ENCODE peak calls at places on chromosome 1, in ten cellular contexts. One of them, this sample, is unnamed.

GRCh38 chr1:201795066-201795465 is 33.9 kb upstream of the IPO9 start:
- DNase-seq in AG10803: peak
- DNase-seq in keratinocyte: no peak
- DNase-seq in suprapubic skin: no peak
- DNase-seq in fibroblast of lung: no peak
- DNase-seq in IMR-90: no peak
- DNase-seq in BE2C: no peak
- DNase-seq in sigmoid colon: no peak
- DNase-seq in hepatocyte: peak
- DNase-seq in thoracic aorta: no peak
- DNase-seq in this sample: no peak

GRCh38 chr1:9651565-9652378 is at the start of gene PIK3CD:
- DNase-seq in AG10803: peak
- DNase-seq in keratinocyte: no peak
- DNase-seq in suprapubic skin: no peak
- DNase-seq in fibroblast of lung: peak
- DNase-seq in IMR-90: peak
- DNase-seq in BE2C: no peak
- DNase-seq in sigmoid colon: no peak
- DNase-seq in hepatocyte: peak
- DNase-seq in thoracic aorta: no peak
- DNase-seq in this sample: peak

GRCh38 chr1:29332204-29332603 is 95.9 kb downstream of the PTPRU start:
- DNase-seq in AG10803: no peak
- DNase-seq in keratinocyte: peak
- DNase-seq in suprapubic skin: no peak
- DNase-seq in fibroblast of lung: peak
- DNase-seq in IMR-90: peak
- DNase-seq in BE2C: peak
- DNase-seq in sigmoid colon: peak
- DNase-seq in hepatocyte: peak
- DNase-seq in thoracic aorta: no peak
- DNase-seq in this sample: no peak

GRCh38 chr1:202835548-202836072 is 24.9 kb downstream of the PCAT6 start:
- DNase-seq in AG10803: no peak
- DNase-seq in keratinocyte: no peak
- DNase-seq in suprapubic skin: no peak
- DNase-seq in fibroblast of lung: no peak
- DNase-seq in IMR-90: no peak
- DNase-seq in BE2C: no peak
- DNase-seq in sigmoid colon: no peak
- DNase-seq in hepatocyte: no peak
- DNase-seq in thoracic aorta: no peak
- DNase-seq in this sample: no peak

GRCh38 chr1:179955318-179955638 is 668 bp downstream of the CEP350 start:
- DNase-seq in AG10803: peak
- DNase-seq in keratinocyte: no peak
- DNase-seq in suprapubic skin: no peak
- DNase-seq in fibroblast of lung: peak
- DNase-seq in IMR-90: peak
- DNase-seq in BE2C: no peak
- DNase-seq in sigmoid colon: no peak
- DNase-seq in hepatocyte: no peak
- DNase-seq in thoracic aorta: no peak
- DNase-seq in this sample: no peak

GRCh38 chr1:229370601-229371021 is 27.8 kb upstream of the CCSAP start:
- DNase-seq in AG10803: no peak
- DNase-seq in keratinocyte: no peak
- DNase-seq in suprapubic skin: no peak
- DNase-seq in fibroblast of lung: no peak
- DNase-seq in IMR-90: no peak
- DNase-seq in BE2C: peak
- DNase-seq in sigmoid colon: no peak
- DNase-seq in hepatocyte: no peak
- DNase-seq in thoracic aorta: no peak
- DNase-seq in this sample: no peak

GRCh38 chr1:156752843-156753486 is 1.5 kb upstream of the HDGF start:
- DNase-seq in AG10803: peak
- DNase-seq in keratinocyte: no peak
- DNase-seq in suprapubic skin: no peak
- DNase-seq in fibroblast of lung: no peak
- DNase-seq in IMR-90: peak
- DNase-seq in BE2C: no peak
- DNase-seq in sigmoid colon: no peak
- DNase-seq in hepatocyte: no peak
- DNase-seq in thoracic aorta: no peak
- DNase-seq in this sample: no peak

GRCh38 chr1:87956072-87956471 is 627.4 kb downstream of the LMO4 start:
- DNase-seq in AG10803: peak
- DNase-seq in keratinocyte: peak
- DNase-seq in suprapubic skin: no peak
- DNase-seq in fibroblast of lung: peak
- DNase-seq in IMR-90: peak
- DNase-seq in BE2C: peak
- DNase-seq in sigmoid colon: peak
- DNase-seq in hepatocyte: peak
- DNase-seq in thoracic aorta: peak
- DNase-seq in this sample: no peak

GRCh38 chr1:196651637-196652215 is at the start of gene CFH:
- DNase-seq in AG10803: peak
- DNase-seq in keratinocyte: no peak
- DNase-seq in suprapubic skin: no peak
- DNase-seq in fibroblast of lung: peak
- DNase-seq in IMR-90: peak
- DNase-seq in BE2C: no peak
- DNase-seq in sigmoid colon: no peak
- DNase-seq in hepatocyte: peak
- DNase-seq in thoracic aorta: no peak
- DNase-seq in this sample: no peak

GRCh38 chr1:108716437-108717230 is 3.9 kb downstream of the FNDC7 start:
- DNase-seq in AG10803: peak
- DNase-seq in keratinocyte: no peak
- DNase-seq in suprapubic skin: no peak
- DNase-seq in fibroblast of lung: peak
- DNase-seq in IMR-90: peak
- DNase-seq in BE2C: no peak
- DNase-seq in sigmoid colon: no peak
- DNase-seq in hepatocyte: no peak
- DNase-seq in thoracic aorta: no peak
- DNase-seq in this sample: no peak

GRCh38 chr1:171817511-171818265 is 23.6 kb upstream of the DNM3 start:
- DNase-seq in AG10803: peak
- DNase-seq in keratinocyte: peak
- DNase-seq in suprapubic skin: no peak
- DNase-seq in fibroblast of lung: peak
- DNase-seq in IMR-90: peak
- DNase-seq in BE2C: peak
- DNase-seq in sigmoid colon: no peak
- DNase-seq in hepatocyte: peak
- DNase-seq in thoracic aorta: no peak
- DNase-seq in this sample: no peak

GRCh38 chr1:16392740-16393139 is 25.7 kb downstream of the SZRD1 start:
- DNase-seq in AG10803: no peak
- DNase-seq in keratinocyte: no peak
- DNase-seq in suprapubic skin: no peak
- DNase-seq in fibroblast of lung: no peak
- DNase-seq in IMR-90: peak
- DNase-seq in BE2C: no peak
- DNase-seq in sigmoid colon: no peak
- DNase-seq in hepatocyte: no peak
- DNase-seq in thoracic aorta: no peak
- DNase-seq in this sample: no peak

GRCh38 chr1:93556291-93556690 is 108.4 kb downstream of the FNBP1L start:
- DNase-seq in AG10803: no peak
- DNase-seq in keratinocyte: no peak
- DNase-seq in suprapubic skin: no peak
- DNase-seq in fibroblast of lung: no peak
- DNase-seq in IMR-90: no peak
- DNase-seq in BE2C: peak
- DNase-seq in sigmoid colon: no peak
- DNase-seq in hepatocyte: no peak
- DNase-seq in thoracic aorta: no peak
- DNase-seq in this sample: no peak

GRCh38 chr1:11873954-11874562 is 15.3 kb upstream of the NPPB start:
- DNase-seq in AG10803: no peak
- DNase-seq in keratinocyte: no peak
- DNase-seq in suprapubic skin: no peak
- DNase-seq in fibroblast of lung: no peak
- DNase-seq in IMR-90: no peak
- DNase-seq in BE2C: no peak
- DNase-seq in sigmoid colon: no peak
- DNase-seq in hepatocyte: no peak
- DNase-seq in thoracic aorta: no peak
- DNase-seq in this sample: no peak

GRCh38 chr1:10968411-10968826 is 44.0 kb upstream of the TARDBP start:
- DNase-seq in AG10803: no peak
- DNase-seq in keratinocyte: no peak
- DNase-seq in suprapubic skin: no peak
- DNase-seq in fibroblast of lung: peak
- DNase-seq in IMR-90: no peak
- DNase-seq in BE2C: no peak
- DNase-seq in sigmoid colon: no peak
- DNase-seq in hepatocyte: no peak
- DNase-seq in thoracic aorta: no peak
- DNase-seq in this sample: no peak

DNA sequence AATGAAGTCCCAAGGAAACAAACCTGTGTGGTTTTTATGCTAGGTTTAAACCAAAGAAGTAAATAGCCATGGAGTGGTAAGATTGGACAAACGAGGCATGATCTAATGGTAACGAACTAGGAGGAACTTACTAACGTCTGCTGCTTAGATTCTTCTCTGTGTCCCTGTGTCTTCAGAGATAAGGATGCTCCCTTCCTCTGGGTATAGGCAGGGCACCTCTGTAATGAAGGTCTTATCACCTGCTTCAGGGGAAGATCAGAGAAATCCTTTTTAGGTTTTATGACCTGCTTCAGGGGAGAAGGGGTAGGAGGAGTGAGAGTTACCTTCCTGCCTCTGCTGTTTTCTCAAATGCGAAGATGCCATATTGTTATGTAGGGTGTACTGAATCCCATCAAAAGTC is 214.9 kb upstream of the L1TD1 start:
- DNase-seq in AG10803: no peak
- DNase-seq in keratinocyte: no peak
- DNase-seq in suprapubic skin: no peak
- DNase-seq in fibroblast of lung: no peak
- DNase-seq in IMR-90: no peak
- DNase-seq in BE2C: no peak
- DNase-seq in sigmoid colon: no peak
- DNase-seq in hepatocyte: no peak
- DNase-seq in thoracic aorta: no peak
- DNase-seq in this sample: no peak
- TF ChIP-seq CTCF in AG10803: no peak
- TF ChIP-seq CTCF in keratinocyte: no peak
- TF ChIP-seq CTCF in suprapubic skin: no peak
- TF ChIP-seq CTCF in fibroblast of lung: no peak
- TF ChIP-seq CTCF in IMR-90: no peak
- TF ChIP-seq CTCF in BE2C: no peak
- TF ChIP-seq CTCF in sigmoid colon: no peak
- TF ChIP-seq CTCF in hepatocyte: no peak
- TF ChIP-seq CTCF in thoracic aorta: no peak
- TF ChIP-seq CTCF in this sample: no peak

GRCh38 chr1:69787151-69787550 is 219.4 kb downstream of the LRRC7 start:
- DNase-seq in AG10803: no peak
- DNase-seq in keratinocyte: no peak
- DNase-seq in suprapubic skin: no peak
- DNase-seq in fibroblast of lung: no peak
- DNase-seq in IMR-90: no peak
- DNase-seq in BE2C: no peak
- DNase-seq in sigmoid colon: no peak
- DNase-seq in hepatocyte: no peak
- DNase-seq in thoracic aorta: no peak
- DNase-seq in this sample: no peak
- TF ChIP-seq CTCF in AG10803: no peak
- TF ChIP-seq CTCF in keratinocyte: no peak
- TF ChIP-seq CTCF in suprapubic skin: no peak
- TF ChIP-seq CTCF in fibroblast of lung: no peak
- TF ChIP-seq CTCF in IMR-90: no peak
- TF ChIP-seq CTCF in BE2C: no peak
- TF ChIP-seq CTCF in sigmoid colon: no peak
- TF ChIP-seq CTCF in hepatocyte: no peak
- TF ChIP-seq CTCF in thoracic aorta: no peak
- TF ChIP-seq CTCF in this sample: no peak

DNA sequence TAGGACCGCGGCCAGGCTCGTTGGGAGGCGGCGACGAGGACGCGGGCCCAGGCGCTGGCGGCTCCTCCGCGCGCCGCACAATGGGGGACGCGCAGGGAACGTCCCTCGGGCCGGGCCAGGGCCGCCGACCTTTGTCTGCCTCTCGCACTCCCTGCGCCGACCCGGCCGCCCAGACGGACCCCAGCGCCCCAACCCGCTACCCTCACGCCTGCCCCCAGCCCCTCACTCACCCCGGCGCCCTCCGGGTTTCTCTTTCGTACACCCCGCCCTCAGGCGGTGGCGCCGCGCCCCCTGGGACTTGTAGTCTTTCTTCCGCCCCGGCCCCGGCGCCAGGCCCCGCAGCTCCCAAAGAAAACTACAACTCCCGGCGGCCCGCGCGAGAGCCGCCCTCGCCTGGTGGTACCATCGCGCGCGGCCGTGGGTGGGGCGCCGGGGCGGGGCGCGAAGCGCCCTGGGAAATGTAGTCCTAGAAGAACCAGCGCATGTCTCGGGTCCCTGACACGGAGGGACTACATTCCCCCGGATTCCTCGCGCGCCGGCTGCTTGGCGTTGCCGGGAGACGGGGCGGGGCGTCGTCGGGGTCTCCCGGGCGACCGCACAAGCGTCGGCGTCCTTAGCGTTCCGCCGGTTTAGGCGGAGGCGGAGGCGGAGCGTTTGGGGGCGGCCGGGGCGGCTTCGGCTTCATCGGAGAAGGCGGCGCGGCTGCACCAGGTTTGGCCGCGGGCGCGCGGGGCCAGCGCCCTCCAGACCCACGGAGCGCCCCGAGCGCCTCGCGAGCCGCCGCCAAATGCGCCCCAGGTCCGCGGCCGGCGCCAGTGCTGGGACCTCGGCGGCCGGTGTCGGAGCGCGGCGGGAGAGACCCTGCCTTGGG is at the start of gene C1orf159:
- DNase-seq in AG10803: peak
- DNase-seq in keratinocyte: peak
- DNase-seq in suprapubic skin: peak
- DNase-seq in fibroblast of lung: peak
- DNase-seq in IMR-90: peak
- DNase-seq in BE2C: peak
- DNase-seq in sigmoid colon: peak
- DNase-seq in hepatocyte: peak
- DNase-seq in thoracic aorta: peak
- DNase-seq in this sample: peak
- TF ChIP-seq CTCF in AG10803: no peak
- TF ChIP-seq CTCF in keratinocyte: no peak
- TF ChIP-seq CTCF in suprapubic skin: no peak
- TF ChIP-seq CTCF in fibroblast of lung: no peak
- TF ChIP-seq CTCF in IMR-90: no peak
- TF ChIP-seq CTCF in BE2C: no peak
- TF ChIP-seq CTCF in sigmoid colon: no peak
- TF ChIP-seq CTCF in hepatocyte: no peak
- TF ChIP-seq CTCF in thoracic aorta: no peak
- TF ChIP-seq CTCF in this sample: no peak

DNA sequence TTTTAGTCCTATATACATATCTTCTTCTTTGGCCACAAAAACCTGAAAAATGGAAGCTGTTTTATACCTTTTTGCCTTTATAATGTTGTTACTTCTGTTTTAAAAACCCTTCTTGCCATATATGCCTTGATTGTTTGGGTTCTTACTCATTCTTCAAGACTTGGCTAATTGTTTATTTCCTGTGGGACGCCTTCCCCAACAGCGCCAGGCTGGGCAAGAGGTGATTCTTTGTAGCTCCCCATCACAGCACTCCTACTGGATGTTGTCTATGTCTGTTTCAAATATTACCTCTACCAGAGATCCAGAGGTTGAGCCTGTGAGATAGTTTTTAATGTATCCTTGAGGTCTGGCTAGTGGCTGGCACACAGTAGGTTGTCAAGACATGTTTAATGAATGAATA is 73.2 kb upstream of the CYP2J2 start:
- DNase-seq in AG10803: no peak
- DNase-seq in keratinocyte: no peak
- DNase-seq in suprapubic skin: no peak
- DNase-seq in fibroblast of lung: no peak
- DNase-seq in IMR-90: no peak
- DNase-seq in BE2C: no peak
- DNase-seq in sigmoid colon: no peak
- DNase-seq in hepatocyte: no peak
- DNase-seq in thoracic aorta: no peak
- DNase-seq in this sample: no peak
- TF ChIP-seq CTCF in AG10803: no peak
- TF ChIP-seq CTCF in keratinocyte: no peak
- TF ChIP-seq CTCF in suprapubic skin: no peak
- TF ChIP-seq CTCF in fibroblast of lung: no peak
- TF ChIP-seq CTCF in IMR-90: no peak
- TF ChIP-seq CTCF in BE2C: no peak
- TF ChIP-seq CTCF in sigmoid colon: no peak
- TF ChIP-seq CTCF in hepatocyte: no peak
- TF ChIP-seq CTCF in thoracic aorta: no peak
- TF ChIP-seq CTCF in this sample: no peak

This sample was measured in mesothelial cell of epicardium.